ENCODE peak calls at places on chromosomes 12 and 14, in eight cellular contexts. X, C, R, F, J, O, P and Y are unnamed samples.

GRCh38 chr12:112347521-112347920 is 34.7 kb downstream of the HECTD4 start:
- DNase-seq in X (no peak), C (no peak), R (no peak), F (no peak), J (no peak), O (no peak), P (peak), Y (peak)

GRCh38 chr12:116143883-116144266 is 133.6 kb downstream of the MED13L start:
- DNase-seq in X (no peak), C (no peak), R (no peak), F (no peak), J (no peak), O (no peak), P (no peak), Y (no peak)

GRCh38 chr12:82896979-82897378 is 210.3 kb downstream of the TMTC2 start:
- DNase-seq in X (no peak), C (no peak), R (peak), F (no peak), J (no peak), O (no peak), P (peak), Y (no peak)

GRCh38 chr12:111182391-111182790 is 186.5 kb downstream of the PHETA1 start:
- DNase-seq in X (no peak), C (no peak), R (no peak), F (no peak), J (no peak), O (no peak), P (no peak), Y (no peak)

GRCh38 chr12:40597133-40597532 is 95.1 kb upstream of the CNTN1 start:
- DNase-seq in X (no peak), C (no peak), R (no peak), F (no peak), J (no peak), O (no peak), P (no peak), Y (peak)

GRCh38 chr12:106585237-106585834 is 2.5 kb downstream of the RFX4 start:
- DNase-seq in X (no peak), C (no peak), R (no peak), F (no peak), J (no peak), O (no peak), P (no peak), Y (no peak)

GRCh38 chr12:58009355-58009754 is 68.0 kb downstream of the ATP23 start:
- DNase-seq in X (no peak), C (no peak), R (no peak), F (no peak), J (no peak), O (no peak), P (no peak), Y (no peak)

GRCh38 chr12:102401087-102401486 is 79.3 kb downstream of the IGF1 start:
- DNase-seq in X (no peak), C (no peak), R (no peak), F (no peak), J (no peak), O (no peak), P (no peak), Y (no peak)

GRCh38 chr12:81300454-81300853 is 222.6 kb downstream of the ACSS3 start:
- DNase-seq in X (no peak), C (no peak), R (no peak), F (no peak), J (no peak), O (no peak), P (peak), Y (no peak)

GRCh38 chr12:56565510-56566101 is 44.0 kb downstream of the RBMS2 start:
- DNase-seq in X (peak), C (peak), R (no peak), F (no peak), J (peak), O (peak), P (peak), Y (no peak)

GRCh38 chr12:130875193-130875592 is 3.3 kb downstream of the RAN start:
- DNase-seq in X (peak), C (no peak), R (no peak), F (no peak), J (no peak), O (no peak), P (no peak), Y (no peak)

GRCh38 chr12:116202940-116203339 is 74.6 kb downstream of the MED13L start:
- DNase-seq in X (no peak), C (no peak), R (no peak), F (no peak), J (no peak), O (no peak), P (peak), Y (no peak)

GRCh38 chr14:64233791-64234190 is 60.4 kb downstream of the ESR2 start:
- DNase-seq in X (no peak), C (no peak), R (no peak), F (no peak), J (no peak), O (no peak), P (no peak), Y (no peak)

GRCh38 chr14:43937001-43937400 is 570.1 kb downstream of the FSCB start:
- DNase-seq in X (no peak), C (no peak), R (no peak), F (no peak), J (no peak), O (no peak), P (no peak), Y (no peak)

GRCh38 chr14:43938588-43939281 is 568.3 kb downstream of the FSCB start:
- DNase-seq in X (peak), C (peak), R (no peak), F (no peak), J (no peak), O (no peak), P (no peak), Y (no peak)

GRCh38 chr14:43934102-43934501 is 573.0 kb downstream of the FSCB start:
- DNase-seq in X (no peak), C (no peak), R (no peak), F (no peak), J (no peak), O (no peak), P (no peak), Y (no peak)

DNA sequence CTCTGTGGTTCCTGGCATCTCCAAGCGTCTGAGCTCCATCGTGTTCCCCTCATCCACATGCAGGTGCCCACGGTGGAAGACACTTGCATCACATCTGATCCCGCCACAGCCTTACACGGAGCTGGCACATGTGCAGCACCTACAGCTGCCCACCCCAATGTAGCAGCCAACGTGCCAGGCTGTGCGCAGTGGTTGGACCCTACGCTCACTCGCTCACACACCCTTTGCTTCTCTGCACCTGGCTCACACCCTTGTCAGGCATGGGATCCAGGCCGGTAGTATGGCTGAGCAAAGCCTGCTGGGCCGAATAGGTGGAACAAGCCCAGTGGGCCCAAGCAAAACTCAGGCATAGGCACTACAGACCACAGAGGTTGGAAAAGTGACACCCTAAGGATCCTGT is 567.2 kb downstream of the FSCB start:
- DNase-seq in X (no peak), C (no peak), R (no peak), F (no peak), J (no peak), O (no peak), P (no peak), Y (no peak)
- TF ChIP-seq CTCF in X (no peak), C (no peak), R (no peak), F (no peak), J (no peak), O (no peak), P (no peak), Y (no peak)

GRCh38 chr12:63918788-63919300 is 74.3 kb downstream of the SRGAP1 start:
- DNase-seq in X (no peak), C (no peak), R (peak), F (no peak), J (no peak), O (no peak), P (peak), Y (no peak)

GRCh38 chr12:63915105-63915830 is 70.8 kb downstream of the SRGAP1 start:
- DNase-seq in X (no peak), C (no peak), R (peak), F (no peak), J (no peak), O (no peak), P (no peak), Y (no peak)

GRCh38 chr12:63916561-63917476 is 72.3 kb downstream of the SRGAP1 start:
- DNase-seq in X (no peak), C (no peak), R (peak), F (no peak), J (no peak), O (no peak), P (no peak), Y (no peak)

GRCh38 chr12:63917864-63918742 is 73.6 kb downstream of the SRGAP1 start:
- DNase-seq in X (no peak), C (no peak), R (peak), F (no peak), J (no peak), O (no peak), P (peak), Y (no peak)

GRCh38 chr12:63917477-63917862 is 73.0 kb downstream of the SRGAP1 start:
- DNase-seq in X (no peak), C (no peak), R (no peak), F (no peak), J (no peak), O (no peak), P (no peak), Y (no peak)
- H3K4me3 ChIP-seq in X (no peak), C (no peak), R (peak), F (no peak), J (no peak), O (no peak), P (no peak), Y (no peak)

DNA sequence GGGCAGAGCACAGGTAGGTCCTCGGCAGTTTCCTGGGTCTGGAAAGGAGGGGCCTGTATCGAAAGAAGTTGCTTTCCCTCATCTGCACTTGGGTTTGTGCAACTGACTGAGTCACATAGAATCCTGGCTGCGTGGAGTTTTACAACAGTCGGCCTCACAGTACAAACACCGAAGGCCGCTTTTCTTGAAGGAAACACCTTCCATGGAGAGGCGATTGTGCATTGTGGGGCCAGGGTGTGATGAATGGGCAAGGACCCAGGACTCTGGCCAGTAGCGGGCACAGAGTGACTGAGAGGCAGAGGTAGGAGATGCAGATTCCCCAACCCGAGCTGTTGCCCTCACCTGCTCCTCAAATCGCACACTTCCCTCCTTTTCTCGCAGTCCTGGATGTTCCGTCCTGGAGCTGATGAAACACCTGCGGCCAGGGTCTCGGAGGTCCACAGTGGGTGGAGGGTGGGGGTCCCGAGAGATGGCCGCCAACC is 7.7 kb downstream of the CCND2 start:
- DNase-seq in X (no peak), C (no peak), R (no peak), F (no peak), J (no peak), O (no peak), P (peak), Y (no peak)
- H3K27ac ChIP-seq in X (peak), C (peak), R (no peak), F (peak), J (no peak), O (peak), P (peak), Y (no peak)

GRCh38 chr12:22670762-22671161 is 45.8 kb downstream of the ETNK1 start:
- DNase-seq in X (no peak), C (no peak), R (no peak), F (no peak), J (no peak), O (no peak), P (no peak), Y (no peak)
- TF ChIP-seq CTCF in X (no peak), C (no peak), R (peak), F (peak), J (no peak), O (no peak), P (peak), Y (peak)

DNA sequence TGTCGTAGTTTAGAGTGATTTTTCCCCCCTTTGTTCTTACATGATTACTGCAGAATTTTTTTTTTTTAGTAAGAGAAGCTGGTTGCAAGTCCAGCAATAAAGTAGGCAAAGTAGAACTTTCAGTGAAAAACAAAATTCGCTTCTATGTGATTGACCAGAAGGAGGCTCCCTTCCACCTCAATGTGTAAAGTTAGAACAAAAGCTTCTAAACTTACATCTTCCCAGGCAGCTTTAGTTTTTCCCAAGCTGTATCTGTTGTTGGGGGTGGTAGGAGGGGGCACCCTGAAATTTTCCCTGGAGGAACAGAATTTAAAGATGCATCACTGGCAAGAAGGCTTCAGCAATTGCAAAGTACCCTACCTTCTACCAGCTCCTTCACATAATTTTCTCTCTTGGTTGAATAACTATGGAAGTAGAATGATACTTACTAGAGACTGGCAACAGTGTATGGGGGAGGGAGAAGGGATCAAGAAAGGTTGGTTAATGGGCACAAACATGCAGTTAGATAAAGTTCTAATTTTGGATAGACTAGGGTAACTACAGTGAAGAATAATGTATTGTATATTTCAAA is 87.3 kb upstream of the E2F7 start:
- DNase-seq in X (no peak), C (no peak), R (no peak), F (no peak), J (no peak), O (no peak), P (peak), Y (no peak)
- H3K4me3 ChIP-seq in X (no peak), C (no peak), R (no peak), F (no peak), J (no peak), O (no peak), P (no peak), Y (no peak)

GRCh38 chr12:49126852-49127763 is 4.1 kb downstream of the TUBA1B start:
- DNase-seq in X (no peak), C (no peak), R (no peak), F (no peak), J (no peak), O (no peak), P (no peak), Y (no peak)
- H3K27ac ChIP-seq in X (no peak), C (no peak), R (no peak), F (no peak), J (no peak), O (no peak), P (no peak), Y (no peak)

DNA sequence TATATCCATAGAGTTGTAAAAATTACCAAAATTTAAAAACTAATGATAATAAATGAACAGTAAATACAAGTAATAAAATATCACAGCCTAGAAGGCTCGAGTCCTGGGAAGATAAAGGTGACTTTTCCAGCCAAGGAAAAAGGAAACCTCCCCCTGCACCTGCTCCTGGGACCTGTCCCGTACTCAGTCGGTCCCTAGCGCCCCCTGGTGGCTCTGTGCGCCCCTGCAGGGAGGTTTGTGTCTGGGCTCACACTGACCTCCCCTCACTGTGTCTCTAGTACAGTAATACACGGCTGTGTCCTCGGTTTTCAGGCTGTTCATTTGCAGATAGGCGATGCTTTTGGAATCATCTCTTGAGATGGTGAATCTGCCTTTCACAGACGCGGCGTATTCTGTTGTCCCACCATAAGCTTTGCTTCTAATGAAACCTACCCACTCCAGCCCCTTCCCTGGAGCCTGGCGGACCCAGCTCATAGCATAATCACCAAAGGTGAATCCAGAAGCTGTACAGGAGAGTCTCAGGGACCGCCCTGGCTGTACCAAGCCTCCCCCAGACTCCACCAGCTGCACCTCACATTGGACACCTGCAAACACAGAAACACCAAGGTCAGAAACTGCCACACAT is 1030.4 kb downstream of the TMEM121 start:
- DNase-seq in X (peak), C (no peak), R (no peak), F (no peak), J (no peak), O (peak), P (no peak), Y (peak)
- TF ChIP-seq CTCF in X (peak), C (peak), R (peak), F (peak), J (no peak), O (peak), P (no peak), Y (peak)